ENCODE peak calls at places on chromosomes 16 and 17, in seven cellular contexts. W is omental fat pad, I is cardiac muscle cell, E is A673, L is A549, Y is progenitor cell of endocrine pancreas, S is AG04449. J is an unnamed sample.

GRCh38 chr17:78683031-78683961 is 98.8 kb downstream of the CYTH1 start:
- DNase-seq in W (no peak), I (no peak), E (no peak), L (no peak), Y (no peak), S (no peak), J (no peak)

GRCh38 chr17:48215583-48216139 is 108.1 kb downstream of the SNX11 start:
- DNase-seq in W (no peak), I (no peak), E (peak; percentile 74), L (peak; percentile 75), Y (no peak), S (no peak), J (no peak)

GRCh38 chr17:42288985-42289862 is 926 bp downstream of the STAT5A start:
- DNase-seq in W (peak; percentile 24), I (no peak), E (no peak), L (no peak), Y (no peak), S (no peak), J (peak; percentile 68)

GRCh38 chr16:88533381-88533831 is 36.8 kb upstream of the ZC3H18 start:
- DNase-seq in W (no peak), I (no peak), E (peak; percentile 52), L (no peak), Y (peak; percentile 8), S (no peak), J (no peak)

GRCh38 chr16:3182608-3183444 is 5.2 kb upstream of the OR1F1 start:
- DNase-seq in W (no peak), I (peak; percentile 47), E (peak; percentile 88), L (peak; percentile 67), Y (no peak), S (no peak), J (peak; percentile 48)

GRCh38 chr17:71409712-71410111 is 711.1 kb upstream of the SOX9 start:
- DNase-seq in W (no peak), I (no peak), E (no peak), L (no peak), Y (no peak), S (peak; percentile 75), J (no peak)

GRCh38 chr16:85181739-85182129 is 69.5 kb upstream of the CIBAR2 start:
- DNase-seq in W (no peak), I (no peak), E (no peak), L (no peak), Y (no peak), S (no peak), J (no peak)

GRCh38 chr17:63550816-63551639 is 751 bp downstream of the DCAF7 start:
- DNase-seq in W (no peak), I (peak; percentile 80), E (peak; percentile 78), L (peak; percentile 49), Y (no peak), S (no peak), J (peak; percentile 17)

GRCh38 chr16:81633147-81633619 is 145.9 kb upstream of the PLCG2 start:
- DNase-seq in W (no peak), I (no peak), E (no peak), L (no peak), Y (no peak), S (no peak), J (no peak)

GRCh38 chr17:57810740-57811632 is 38.9 kb downstream of the MRPS23 start:
- DNase-seq in W (no peak), I (no peak), E (peak; percentile 98), L (no peak), Y (no peak), S (no peak), J (no peak)

GRCh38 chr16:57405194-57405593 is 627 bp downstream of the CCL17 start:
- DNase-seq in W (no peak), I (no peak), E (no peak), L (no peak), Y (no peak), S (no peak), J (no peak)

GRCh38 chr17:42422958-42423712 is at the start of gene CAVIN1:
- DNase-seq in W (peak; percentile 93), I (peak; percentile 94), E (peak; percentile 87), L (peak; percentile 99), Y (peak; percentile 28), S (peak; percentile 92), J (peak; percentile 75)

GRCh38 chr16:21950782-21951521 is 2.2 kb upstream of the UQCRC2 start:
- DNase-seq in W (no peak), I (peak; percentile 12), E (peak; percentile 52), L (peak; percentile 54), Y (no peak), S (no peak), J (peak; percentile 18)

GRCh38 chr17:81246679-81247338 is 7.7 kb downstream of the NDUFAF8 start:
- DNase-seq in W (no peak), I (no peak), E (no peak), L (no peak), Y (no peak), S (no peak), J (no peak)

GRCh38 chr17:3796110-3796821 is 4.7 kb downstream of the ITGAE start:
- DNase-seq in W (no peak), I (no peak), E (no peak), L (no peak), Y (no peak), S (no peak), J (peak; percentile 91)

GRCh38 chr16:30947533-30948086 is 1.3 kb upstream of the ORAI3 start:
- DNase-seq in W (no peak), I (no peak), E (no peak), L (no peak), Y (no peak), S (no peak), J (no peak)

GRCh38 chr16:88611220-88611821 is 27.1 kb upstream of the IL17C start:
- DNase-seq in W (no peak), I (peak; percentile 59), E (no peak), L (no peak), Y (no peak), S (no peak), J (no peak)

GRCh38 chr17:43372273-43372911 is 26.4 kb upstream of the ARL4D start:
- DNase-seq in W (no peak), I (peak; percentile 52), E (no peak), L (no peak), Y (no peak), S (no peak), J (peak; percentile 46)

GRCh38 chr16:70163596-70163995 is 10.0 kb upstream of the CLEC18C start:
- DNase-seq in W (no peak), I (no peak), E (no peak), L (no peak), Y (no peak), S (no peak), J (no peak)

GRCh38 chr17:6756425-6757012 is 673 bp downstream of the XAF1 start:
- DNase-seq in W (no peak), I (no peak), E (no peak), L (no peak), Y (no peak), S (no peak), J (no peak)

GRCh38 chr16:491225-491919 is 36.1 kb upstream of the CAPN15 start:
- DNase-seq in W (no peak), I (no peak), E (no peak), L (no peak), Y (no peak), S (no peak), J (no peak)

GRCh38 chr16:4666537-4667202 is 26.7 kb upstream of the NUDT16L1 start:
- DNase-seq in W (no peak), I (no peak), E (no peak), L (no peak), Y (no peak), S (no peak), J (no peak)
- TF ChIP-seq CTCF in W (no peak), I (no peak), E (no peak), L (no peak), Y (no peak), S (no peak), J (no peak)

GRCh38 chr17:19325542-19325941 is 37.0 kb downstream of the B9D1 start:
- DNase-seq in W (no peak), I (no peak), E (no peak), L (no peak), Y (no peak), S (no peak), J (no peak)

GRCh38 chr17:19320876-19321275 is 41.6 kb downstream of the B9D1 start:
- DNase-seq in W (no peak), I (no peak), E (no peak), L (no peak), Y (no peak), S (no peak), J (no peak)

GRCh38 chr17:19322129-19322505 is 40.4 kb downstream of the B9D1 start:
- DNase-seq in W (no peak), I (no peak), E (no peak), L (no peak), Y (no peak), S (no peak), J (no peak)

GRCh38 chr17:19321481-19322128 is 40.9 kb downstream of the B9D1 start:
- DNase-seq in W (no peak), I (peak; percentile 73), E (no peak), L (no peak), Y (no peak), S (no peak), J (no peak)

DNA sequence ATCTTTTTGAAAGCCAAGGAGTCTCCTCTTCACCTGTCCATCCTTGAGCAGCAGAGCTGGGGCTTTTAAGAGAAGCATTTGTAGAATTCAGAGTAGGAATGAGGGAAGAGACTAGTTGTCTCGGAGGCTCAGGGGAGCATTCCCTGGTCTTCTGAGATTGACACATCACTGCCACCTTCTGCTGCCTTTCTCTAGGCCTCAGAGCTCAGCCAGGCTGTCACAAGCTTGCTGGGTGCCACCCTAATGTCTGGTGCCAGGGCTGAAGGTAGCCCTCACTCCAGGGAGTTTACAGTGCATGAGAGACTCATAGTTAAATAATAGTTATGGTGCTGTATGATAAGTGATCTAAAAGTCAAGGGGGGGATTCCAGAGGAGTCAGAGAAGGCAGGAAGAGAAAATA is 39.7 kb downstream of the B9D1 start:
- DNase-seq in W (no peak), I (no peak), E (no peak), L (no peak), Y (no peak), S (no peak), J (no peak)
- TF ChIP-seq CTCF in W (no peak), I (no peak), E (no peak), L (no peak), Y (no peak), S (no peak), J (no peak)

GRCh38 chr17:66920426-66920825 is 44.1 kb upstream of the CACNG4 start:
- DNase-seq in W (no peak), I (no peak), E (no peak), L (no peak), Y (no peak), S (no peak), J (no peak)
- TF ChIP-seq CTCF in W (no peak), I (no peak), E (no peak), L (no peak), Y (no peak), S (no peak), J (no peak)

DNA sequence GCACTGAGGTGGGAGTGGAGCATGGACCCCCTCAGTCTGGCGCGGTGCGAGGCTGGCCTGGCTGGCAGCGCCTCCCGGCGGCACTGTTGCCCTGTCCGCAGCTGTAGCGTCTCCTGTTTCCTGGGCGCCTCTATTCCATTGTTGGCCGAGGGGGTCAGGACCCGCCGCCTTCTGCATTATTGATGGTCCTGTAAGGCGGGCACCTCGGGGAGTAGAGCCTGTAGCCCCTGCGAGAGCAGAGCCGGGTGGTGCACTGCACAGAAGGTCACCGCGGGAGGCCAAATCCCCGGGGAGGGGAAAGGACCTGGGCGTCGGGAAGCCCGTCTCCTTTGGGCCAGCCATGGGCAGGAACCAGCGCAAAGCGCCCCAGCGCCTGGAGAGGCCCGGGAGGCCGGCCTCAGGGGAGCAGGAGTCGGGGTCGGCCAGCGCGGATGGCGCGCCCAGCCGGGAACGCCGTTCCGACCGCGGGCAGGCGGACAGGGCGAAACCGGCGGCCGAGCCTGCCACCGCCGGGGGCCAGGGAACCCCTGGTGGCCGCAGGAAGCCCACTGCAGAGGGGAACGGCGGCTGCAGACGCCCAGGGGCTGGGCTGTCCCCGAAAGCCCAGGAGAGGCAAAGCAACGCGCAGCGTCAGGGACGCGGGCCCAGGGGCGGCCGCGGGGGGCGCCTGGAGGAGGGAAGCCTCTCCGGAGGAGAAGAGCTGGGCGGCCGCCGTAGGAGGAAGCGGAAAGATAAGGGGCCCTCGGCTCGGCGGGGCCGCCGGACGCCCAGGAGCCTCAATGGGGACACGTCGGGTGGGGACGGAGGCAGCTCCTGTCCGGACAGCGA is at the start of gene MYO15B:
- DNase-seq in W (no peak), I (peak; percentile 47), E (peak; percentile 62), L (no peak), Y (peak; percentile 71), S (no peak), J (peak; percentile 68)
- TF ChIP-seq CTCF in W (no peak), I (peak; percentile 36), E (peak; percentile 42), L (no peak), Y (peak; percentile 62), S (peak; percentile 18), J (peak; percentile 7)

J was measured in GM13977.